ENCODE peak calls at places on chromosomes 12 and 14, in four cellular contexts. X is GM12878, G is K562, P is HepG2. H is an unnamed sample.

GRCh38 chr12:96073346-96074336 is 38.3 kb upstream of the LTA4H start:
- DNase-seq in P (no peak), G (no peak), X (no peak), H (no peak)

GRCh38 chr14:88614218-88614907 is 51.5 kb downstream of the ZC3H14 start:
- DNase-seq in P (no peak), X (no peak), G (no peak), H (no peak)

GRCh38 chr12:89389755-89390661 is 37.7 kb upstream of the DUSP6 start:
- DNase-seq in X (no peak), P (peak; percentile 62), G (no peak), H (no peak)

GRCh38 chr12:34402899-34403705 is 380.8 kb downstream of the ALG10 start:
- DNase-seq in P (no peak), G (no peak), X (no peak), H (peak; percentile 0)

GRCh38 chr14:70857499-70857895 is 48.2 kb upstream of the MAP3K9 start:
- DNase-seq in P (no peak), X (no peak), G (no peak), H (no peak)

GRCh38 chr12:53268009-53268636 is at the start of gene ESPL1:
- DNase-seq in X (peak; percentile 58), P (peak; percentile 65), G (peak; percentile 95), H (peak; percentile 88)

GRCh38 chr12:108173160-108173559 is 44.1 kb downstream of the WSCD2 start:
- DNase-seq in X (no peak), P (no peak), G (no peak), H (no peak)

GRCh38 chr14:63343878-63344277 is 25.1 kb upstream of the GPHB5 start:
- DNase-seq in X (no peak), P (no peak), G (no peak), H (no peak)

GRCh38 chr14:77616454-77617229 is at the start of gene SPTLC2:
- DNase-seq in P (peak; percentile 99), G (peak; percentile 97), X (peak; percentile 97), H (peak; percentile 97)

GRCh38 chr12:78186670-78187069 is 356.0 kb downstream of the NAV3 start:
- DNase-seq in G (no peak), P (no peak), X (no peak), H (no peak)

GRCh38 chr14:60196291-60196690 is 31.1 kb upstream of the DHRS7 start:
- DNase-seq in P (no peak), X (no peak), G (no peak), H (no peak)

GRCh38 chr14:65637780-65638179 is 225.2 kb downstream of the FUT8 start:
- DNase-seq in X (peak; percentile 72), P (no peak), G (no peak), H (no peak)

GRCh38 chr14:53953002-53953827 is 3.4 kb downstream of the BMP4 start:
- DNase-seq in X (no peak), P (peak; percentile 69), G (peak; percentile 4), H (peak; percentile 86)

GRCh38 chr14:99632410-99633035 is 12.4 kb upstream of the HHIPL1 start:
- DNase-seq in G (no peak), P (no peak), X (no peak), H (no peak)

GRCh38 chr12:6540181-6540877 is 6.0 kb downstream of the GAPDH start:
- DNase-seq in G (peak; percentile 81), X (no peak), P (no peak), H (no peak)

GRCh38 chr14:76077340-76077739 is 74.4 kb upstream of the GPATCH2L start:
- DNase-seq in P (no peak), G (no peak), X (no peak), H (no peak)

GRCh38 chr12:114319422-114319821 is 86.5 kb downstream of the TBX5 start:
- DNase-seq in X (no peak), G (no peak), P (no peak), H (no peak)

GRCh38 chr12:76813972-76814371 is 50.1 kb downstream of the ZDHHC17 start:
- DNase-seq in G (no peak), X (no peak), P (no peak), H (no peak)

GRCh38 chr14:70190156-70190555 is 1.4 kb upstream of the SLC8A3 start:
- DNase-seq in P (no peak), G (no peak), X (no peak), H (no peak)

GRCh38 chr14:101821528-101821927 is 60.0 kb downstream of the PPP2R5C start:
- DNase-seq in P (no peak), G (no peak), X (no peak), H (no peak)

GRCh38 chr14:101823081-101823480 is 61.6 kb downstream of the PPP2R5C start:
- DNase-seq in G (no peak), X (no peak), P (no peak), H (no peak)

GRCh38 chr14:101817511-101818001 is 56.0 kb downstream of the PPP2R5C start:
- DNase-seq in X (no peak), G (peak; percentile 40), P (no peak), H (no peak)

GRCh38 chr14:101819251-101819990 is 57.9 kb downstream of the PPP2R5C start:
- DNase-seq in G (no peak), P (no peak), X (no peak), H (no peak)

DNA sequence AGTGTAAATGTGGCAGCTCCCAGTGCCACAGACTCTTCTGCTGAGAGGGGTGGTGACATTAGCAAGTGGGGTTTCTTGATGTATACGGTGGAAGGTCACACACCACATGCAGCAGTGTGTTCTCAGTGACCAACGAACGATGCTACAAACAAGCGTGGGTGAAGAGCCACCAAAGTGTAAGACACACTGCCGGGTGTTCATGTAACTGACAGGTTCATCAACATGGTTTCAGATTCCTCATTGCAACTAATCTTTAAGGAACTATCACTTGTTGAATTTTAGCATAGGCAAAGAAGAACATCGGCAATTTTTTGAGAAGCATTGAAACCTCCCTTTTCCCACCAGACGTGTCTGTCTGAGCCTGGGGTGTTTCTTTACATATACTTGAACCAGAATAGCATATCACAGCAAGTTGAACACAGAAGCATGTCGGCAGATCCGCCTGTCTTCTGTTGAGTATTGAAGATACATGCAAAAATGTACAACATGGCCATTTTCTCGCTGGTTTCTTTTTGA is 58.8 kb downstream of the PPP2R5C start:
- DNase-seq in P (no peak), X (peak; percentile 65), G (no peak), H (no peak)
- TF ChIP-seq FOXM1 in P (no peak), X (no peak), G (no peak), H (no peak)

GRCh38 chr12:25592725-25593495 is 39.8 kb upstream of the LMNTD1 start:
- DNase-seq in X (no peak), G (no peak), P (no peak), H (no peak)
- TF ChIP-seq FOXK2 in X (no peak), G (no peak), P (no peak), H (no peak)

GRCh38 chr14:35387209-35387608 is 17.3 kb downstream of the NFKBIA start:
- DNase-seq in P (no peak), X (no peak), G (peak; percentile 28), H (no peak)

GRCh38 chr14:35384386-35385041 is 20.0 kb downstream of the NFKBIA start:
- DNase-seq in G (peak; percentile 56), X (no peak), P (peak; percentile 68), H (no peak)

GRCh38 chr14:35383569-35384385 is 20.8 kb downstream of the NFKBIA start:
- DNase-seq in G (no peak), P (no peak), X (no peak), H (no peak)

GRCh38 chr14:35386673-35387125 is 17.9 kb downstream of the NFKBIA start:
- DNase-seq in X (no peak), G (peak; percentile 92), P (no peak), H (no peak)

DNA sequence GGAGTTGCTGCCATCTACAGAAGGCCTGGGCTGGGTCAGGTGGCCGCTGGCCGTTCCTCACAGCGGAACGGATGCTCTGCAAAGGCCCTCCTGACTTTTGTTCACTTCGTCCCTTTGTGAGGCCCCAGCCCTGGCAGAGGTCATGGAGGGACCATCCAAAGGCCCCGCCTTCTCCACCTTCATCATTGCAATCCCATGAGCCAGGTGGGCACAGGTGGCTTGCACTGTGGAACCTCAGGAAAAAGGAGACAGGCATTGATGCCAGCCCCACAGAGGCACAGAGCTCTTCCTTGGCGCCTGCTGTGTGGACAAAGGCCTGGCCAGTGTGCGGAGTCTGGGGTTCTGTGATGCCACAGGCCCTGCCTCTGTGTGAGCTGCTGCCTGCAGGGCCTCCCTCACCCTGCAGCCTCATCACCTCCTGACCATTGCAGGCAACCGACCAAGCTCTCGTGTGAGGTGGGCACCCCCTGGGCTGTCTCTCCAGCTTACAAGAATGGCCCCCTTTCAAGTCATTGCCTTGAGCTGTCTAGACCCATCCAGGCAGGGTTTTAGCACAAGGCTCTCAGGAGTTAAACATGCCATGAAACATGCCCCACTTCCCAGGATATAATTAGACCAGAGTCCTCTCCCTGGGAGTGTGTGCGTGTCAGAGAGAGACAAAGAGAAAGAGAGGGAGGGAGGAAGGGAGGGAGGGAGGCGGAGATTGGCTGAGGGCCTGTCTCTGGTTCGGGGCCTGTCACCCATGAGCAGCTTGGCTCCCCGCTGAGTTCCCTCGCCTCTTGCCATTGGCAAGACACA is 19.3 kb downstream of the NFKBIA start:
- DNase-seq in P (peak; percentile 85), G (peak; percentile 84), X (no peak), H (no peak)
- TF ChIP-seq FOXM1 in P (no peak), G (no peak), X (no peak), H (no peak)

DNA sequence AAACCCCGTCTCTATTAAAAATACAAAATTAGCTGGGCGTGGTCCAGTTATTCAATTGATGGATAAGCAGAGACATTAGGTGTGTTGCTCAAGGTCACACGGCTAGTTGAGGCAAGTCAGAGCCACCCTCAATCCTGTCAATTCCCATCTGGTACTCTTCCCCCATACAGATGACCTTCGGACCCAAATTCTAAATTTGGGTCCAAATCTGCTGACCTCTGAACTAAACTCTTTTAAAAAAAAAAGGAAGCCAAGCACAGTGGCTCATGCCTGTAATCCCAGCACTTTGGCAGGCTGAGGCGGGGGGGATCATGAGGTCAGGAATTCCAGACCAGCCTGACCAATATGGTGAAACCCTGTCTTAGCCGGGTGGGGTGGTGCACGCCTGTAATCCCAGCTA is 23.9 kb downstream of the GCN1 start:
- DNase-seq in P (no peak), X (no peak), G (no peak), H (no peak)
- TF ChIP-seq FOXK2 in P (no peak), X (no peak), G (no peak), H (no peak)